ENCODE peak calls at places on chromosomes 5 and 9, in four cellular contexts. One of them, this sample, is unnamed. For H3K36me3, the result is how much of the 10 kb centered on the place peaks cover.

GRCh38 chr5:111781200-111781599 is 24.2 kb upstream of the NREP start:
- DNase-seq in HCT116: no peak
- DNase-seq in GM23338: no peak
- DNase-seq in neuronal stem cell: no peak
- DNase-seq in this sample: no peak

GRCh38 chr5:109907751-109908150 is 218.0 kb downstream of the MAN2A1 start:
- DNase-seq in HCT116: no peak
- DNase-seq in GM23338: no peak
- DNase-seq in neuronal stem cell: no peak
- DNase-seq in this sample: no peak

GRCh38 chr9:131235480-131235851 is 40.8 kb downstream of the FAM78A start:
- DNase-seq in HCT116: no peak
- DNase-seq in GM23338: no peak
- DNase-seq in neuronal stem cell: no peak
- DNase-seq in this sample: no peak

GRCh38 chr5:87944553-87945320 is 323.9 kb downstream of the TMEM161B start:
- DNase-seq in HCT116: no peak
- DNase-seq in GM23338: peak
- DNase-seq in neuronal stem cell: peak
- DNase-seq in this sample: peak

GRCh38 chr5:91049800-91050199 is 333.3 kb downstream of the ARRDC3 start:
- DNase-seq in HCT116: no peak
- DNase-seq in GM23338: no peak
- DNase-seq in neuronal stem cell: no peak
- DNase-seq in this sample: no peak

GRCh38 chr5:135502836-135503520 is 32.8 kb downstream of the NEUROG1 start:
- DNase-seq in HCT116: no peak
- DNase-seq in GM23338: no peak
- DNase-seq in neuronal stem cell: no peak
- DNase-seq in this sample: no peak

GRCh38 chr5:172050070-172050469 is 43.6 kb upstream of the FBXW11 start:
- DNase-seq in HCT116: no peak
- DNase-seq in GM23338: no peak
- DNase-seq in neuronal stem cell: no peak
- DNase-seq in this sample: no peak

GRCh38 chr9:21758540-21758939 is 43.9 kb upstream of the MTAP start:
- DNase-seq in HCT116: no peak
- DNase-seq in GM23338: no peak
- DNase-seq in neuronal stem cell: no peak
- DNase-seq in this sample: no peak

GRCh38 chr5:147479949-147480348 is 29.9 kb downstream of the DPYSL3 start:
- DNase-seq in HCT116: no peak
- DNase-seq in GM23338: peak
- DNase-seq in neuronal stem cell: no peak
- DNase-seq in this sample: peak

GRCh38 chr5:31675472-31675871 is 36.5 kb downstream of the PDZD2 start:
- DNase-seq in HCT116: no peak
- DNase-seq in GM23338: no peak
- DNase-seq in neuronal stem cell: no peak
- DNase-seq in this sample: no peak

GRCh38 chr9:16321461-16322119 is 548.9 kb downstream of the BNC2 start:
- DNase-seq in HCT116: no peak
- DNase-seq in GM23338: no peak
- DNase-seq in neuronal stem cell: no peak
- DNase-seq in this sample: no peak

GRCh38 chr5:15386122-15386521 is 113.9 kb upstream of the FBXL7 start:
- DNase-seq in HCT116: no peak
- DNase-seq in GM23338: no peak
- DNase-seq in neuronal stem cell: no peak
- DNase-seq in this sample: no peak

GRCh38 chr5:96880402-96881164 is 4.3 kb downstream of the ERAP2 start:
- DNase-seq in HCT116: no peak
- DNase-seq in GM23338: no peak
- DNase-seq in neuronal stem cell: no peak
- DNase-seq in this sample: no peak

GRCh38 chr5:68994645-68995044 is 99.2 kb upstream of the SLC30A5 start:
- DNase-seq in HCT116: no peak
- DNase-seq in GM23338: no peak
- DNase-seq in neuronal stem cell: no peak
- DNase-seq in this sample: no peak

GRCh38 chr9:119453490-119453911 is 84.3 kb upstream of the BRINP1 start:
- DNase-seq in HCT116: no peak
- DNase-seq in GM23338: no peak
- DNase-seq in neuronal stem cell: no peak
- DNase-seq in this sample: no peak

GRCh38 chr9:105242557-105242956 is 1.9 kb upstream of the SLC44A1 start:
- DNase-seq in HCT116: no peak
- DNase-seq in GM23338: no peak
- DNase-seq in neuronal stem cell: no peak
- DNase-seq in this sample: no peak

GRCh38 chr5:33310471-33310870 is 130.3 kb upstream of the TARS1 start:
- DNase-seq in HCT116: no peak
- DNase-seq in GM23338: no peak
- DNase-seq in neuronal stem cell: no peak
- DNase-seq in this sample: no peak

GRCh38 chr5:111929261-111929660 is 172.3 kb upstream of the NREP start:
- DNase-seq in HCT116: no peak
- DNase-seq in GM23338: no peak
- DNase-seq in neuronal stem cell: no peak
- DNase-seq in this sample: no peak

GRCh38 chr9:5899292-5899691 is 8.6 kb downstream of the MLANA start:
- DNase-seq in HCT116: no peak
- DNase-seq in GM23338: peak
- DNase-seq in neuronal stem cell: no peak
- DNase-seq in this sample: peak

GRCh38 chr5:17381926-17382325 is 116.1 kb upstream of the TAF11L2 start:
- DNase-seq in HCT116: no peak
- DNase-seq in GM23338: no peak
- DNase-seq in neuronal stem cell: no peak
- DNase-seq in this sample: no peak

GRCh38 chr5:140214831-140215230 is 39.8 kb downstream of the CYSTM1 start:
- DNase-seq in HCT116: no peak
- DNase-seq in GM23338: no peak
- DNase-seq in neuronal stem cell: no peak
- DNase-seq in this sample: no peak

GRCh38 chr5:115260248-115260647 is 2.4 kb downstream of the PGGT1B start:
- DNase-seq in HCT116: no peak
- DNase-seq in GM23338: no peak
- DNase-seq in neuronal stem cell: no peak
- DNase-seq in this sample: no peak

GRCh38 chr5:53041071-53041692 is 52.0 kb downstream of the ITGA2 start:
- DNase-seq in HCT116: no peak
- DNase-seq in GM23338: no peak
- DNase-seq in neuronal stem cell: no peak
- DNase-seq in this sample: no peak

GRCh38 chr5:129996896-129997295 is 92.6 kb downstream of the CHSY3 start:
- DNase-seq in HCT116: no peak
- DNase-seq in GM23338: no peak
- DNase-seq in neuronal stem cell: no peak
- DNase-seq in this sample: no peak

GRCh38 chr9:129497837-129498450 is 123.0 kb downstream of the C9orf50 start:
- DNase-seq in HCT116: no peak
- DNase-seq in GM23338: no peak
- DNase-seq in neuronal stem cell: no peak
- DNase-seq in this sample: peak

GRCh38 chr9:129495422-129496186 is 125.3 kb downstream of the C9orf50 start:
- DNase-seq in HCT116: peak
- DNase-seq in GM23338: peak
- DNase-seq in neuronal stem cell: peak
- DNase-seq in this sample: peak

GRCh38 chr9:129496187-129497063 is 124.5 kb downstream of the C9orf50 start:
- DNase-seq in HCT116: peak
- DNase-seq in GM23338: peak
- DNase-seq in neuronal stem cell: peak
- DNase-seq in this sample: peak

GRCh38 chr9:129498451-129499376 is 122.2 kb downstream of the C9orf50 start:
- DNase-seq in HCT116: no peak
- DNase-seq in GM23338: no peak
- DNase-seq in neuronal stem cell: no peak
- DNase-seq in this sample: peak

DNA sequence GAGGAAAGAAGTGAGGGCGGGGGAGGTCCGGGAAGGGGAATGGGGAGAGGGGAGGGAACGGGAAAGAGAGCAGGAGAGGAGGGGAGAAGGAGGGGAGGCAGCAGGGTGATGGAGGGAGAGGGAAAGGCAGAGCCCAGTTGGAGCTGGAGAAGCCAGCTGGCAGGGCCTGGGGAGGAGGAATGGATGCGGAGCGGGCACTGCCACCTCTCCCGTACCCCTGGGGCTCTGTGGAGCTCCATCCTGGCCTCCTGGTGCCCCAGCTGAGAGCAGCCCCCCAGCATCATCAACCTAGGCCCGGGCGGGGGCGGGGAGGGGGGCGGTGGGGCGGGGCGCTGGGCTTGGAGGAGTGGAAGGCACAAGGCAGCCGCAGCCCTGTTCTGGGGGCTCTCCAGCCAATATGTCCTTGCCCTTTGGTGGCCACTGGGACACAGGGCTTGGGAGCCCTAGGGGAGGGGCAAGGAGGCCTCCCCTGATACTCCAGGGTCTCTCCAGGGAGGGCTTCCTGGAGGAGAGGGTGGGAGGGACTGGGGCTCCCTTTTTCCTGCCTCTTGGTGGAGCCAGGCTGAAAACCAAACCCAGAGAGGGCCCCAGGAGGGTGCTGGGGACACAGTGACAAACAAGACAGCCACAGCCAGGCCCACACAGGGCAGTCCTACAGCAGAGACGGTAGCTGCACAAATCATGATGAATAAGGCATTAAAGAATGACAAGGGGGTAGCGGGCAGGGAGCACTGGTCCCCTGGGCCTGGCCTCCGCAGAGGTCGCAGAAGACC is 123.7 kb downstream of the C9orf50 start:
- DNase-seq in HCT116: no peak
- DNase-seq in GM23338: peak
- DNase-seq in neuronal stem cell: no peak
- DNase-seq in this sample: peak
- H3K4me3 ChIP-seq in HCT116: peak
- H3K4me3 ChIP-seq in GM23338: peak
- H3K4me3 ChIP-seq in neuronal stem cell: peak
- H3K4me3 ChIP-seq in this sample: peak

DNA sequence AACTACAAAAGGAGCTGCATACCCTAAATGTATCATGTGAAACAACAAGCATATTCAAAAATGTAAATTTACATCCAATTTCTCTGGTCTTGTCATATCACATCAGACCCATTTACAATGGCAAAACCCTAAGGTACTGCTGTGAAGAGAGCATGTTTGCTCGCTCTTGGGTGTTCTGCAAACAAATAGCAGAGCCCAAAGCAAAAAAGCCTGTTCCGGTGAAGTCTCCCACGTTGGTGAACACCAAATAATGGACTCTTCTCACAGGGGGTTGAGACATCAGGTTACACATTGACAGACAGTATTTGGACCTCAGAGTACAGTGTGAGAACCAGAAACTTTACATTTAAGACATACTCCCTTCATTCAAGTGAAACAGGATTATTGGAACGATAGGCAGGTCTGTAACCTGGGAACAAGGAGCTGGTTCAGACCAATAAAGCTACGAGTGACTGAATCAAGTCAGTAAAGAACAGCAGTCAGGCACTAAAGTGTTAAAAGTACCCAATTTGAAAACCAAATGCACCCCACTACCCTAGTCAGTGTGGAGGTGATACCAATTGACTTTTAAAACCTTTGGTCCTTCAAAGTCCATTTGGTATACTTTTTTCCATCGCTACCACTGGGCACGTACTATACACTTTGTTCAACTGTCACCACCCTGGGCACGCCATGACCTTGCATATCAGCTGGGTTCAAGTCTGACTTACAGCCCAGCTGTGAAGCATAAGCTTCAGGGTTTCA is 36.5 kb downstream of the ETF1 start:
- DNase-seq in HCT116: no peak
- DNase-seq in GM23338: no peak
- DNase-seq in neuronal stem cell: no peak
- DNase-seq in this sample: no peak
- H3K36me3 ChIP-seq in HCT116: under half
- H3K36me3 ChIP-seq in GM23338: under half
- H3K36me3 ChIP-seq in neuronal stem cell: half or more
- H3K36me3 ChIP-seq in this sample: under half

DNA sequence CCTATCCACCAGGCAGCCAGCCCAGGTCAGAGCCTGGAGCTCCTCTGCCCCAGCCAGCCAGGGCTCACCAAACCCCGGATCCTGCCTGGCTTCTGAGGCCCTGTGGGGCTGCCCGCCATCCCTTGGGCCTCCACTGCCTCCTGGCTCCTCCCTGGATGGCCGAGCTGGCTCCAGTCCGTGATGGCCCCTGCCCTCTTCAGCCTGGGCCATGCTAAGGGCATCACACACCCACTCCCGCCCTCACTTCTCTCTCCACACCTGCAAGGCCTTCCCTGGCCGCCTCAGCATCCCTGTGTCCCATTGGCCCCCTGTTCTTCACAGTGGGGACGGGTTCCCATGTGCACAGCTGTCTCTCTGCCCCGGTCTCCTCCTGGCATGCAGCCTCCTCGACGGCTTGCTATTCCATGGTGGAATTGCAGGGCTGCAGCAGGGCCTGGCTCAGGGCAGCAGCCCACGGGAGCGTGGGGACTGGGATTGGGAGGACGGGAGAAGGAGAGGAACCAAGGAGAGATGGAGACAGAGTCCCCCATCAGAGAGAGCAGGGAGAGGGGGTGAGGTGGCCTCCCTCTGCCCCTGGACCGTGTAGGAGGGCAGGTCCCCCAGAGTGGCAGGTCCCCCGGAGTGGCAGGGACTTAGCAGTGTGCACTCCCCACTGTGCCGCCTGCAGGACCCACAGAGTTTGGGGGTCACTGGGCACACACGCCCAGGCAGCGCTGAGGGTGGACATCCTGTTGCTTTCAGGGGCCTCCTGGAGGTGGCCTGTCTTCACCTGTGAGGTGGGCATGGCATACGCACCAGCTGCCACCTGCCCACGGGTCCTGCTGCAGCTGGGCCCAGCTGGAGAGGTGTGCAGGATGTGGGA is 16.7 kb upstream of the RNU6ATAC start:
- DNase-seq in HCT116: no peak
- DNase-seq in GM23338: no peak
- DNase-seq in neuronal stem cell: no peak
- DNase-seq in this sample: peak
- H3K4me3 ChIP-seq in HCT116: no peak
- H3K4me3 ChIP-seq in GM23338: no peak
- H3K4me3 ChIP-seq in neuronal stem cell: no peak
- H3K4me3 ChIP-seq in this sample: no peak

DNA sequence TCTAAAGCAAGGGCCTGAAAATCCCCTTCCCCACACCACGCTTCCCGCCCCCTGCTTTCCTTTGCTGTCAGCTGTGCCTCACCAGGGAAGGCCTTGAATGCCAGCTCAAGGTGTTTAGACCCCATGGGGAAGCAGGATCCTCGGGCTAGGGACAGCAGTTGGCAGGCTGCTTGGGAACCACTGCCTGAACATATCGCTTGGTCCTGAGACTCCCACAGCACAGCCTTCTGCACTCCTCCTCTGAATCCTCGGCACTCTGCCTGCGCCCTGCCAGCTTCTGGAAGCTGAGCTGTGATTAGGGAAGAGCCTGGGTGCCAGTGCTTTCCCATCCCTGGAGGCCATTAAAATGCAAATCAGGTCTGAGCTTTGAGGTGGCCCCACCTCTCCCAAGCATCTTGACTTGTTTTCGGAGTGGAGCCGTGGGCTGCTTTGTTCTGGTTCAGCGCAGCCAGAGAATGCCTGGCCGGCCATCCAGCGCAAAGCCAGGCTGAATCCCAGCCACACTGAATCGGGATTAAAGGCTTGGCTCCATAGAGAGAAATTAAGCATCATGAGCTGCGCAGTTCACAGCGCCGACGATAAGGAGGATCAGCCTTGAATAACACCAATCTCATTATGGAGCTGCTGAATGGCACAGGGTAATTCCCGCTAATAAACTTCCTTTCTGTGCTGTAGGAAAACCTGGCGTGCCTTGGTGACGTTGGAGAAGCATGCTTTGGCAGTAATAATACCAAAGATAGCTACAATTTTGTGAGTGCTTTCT is 40.0 kb downstream of the AMBP start:
- DNase-seq in HCT116: no peak
- DNase-seq in GM23338: peak
- DNase-seq in neuronal stem cell: peak
- DNase-seq in this sample: peak
- H3K36me3 ChIP-seq in HCT116: under half
- H3K36me3 ChIP-seq in GM23338: under half
- H3K36me3 ChIP-seq in neuronal stem cell: half or more
- H3K36me3 ChIP-seq in this sample: under half